ENCODE peak calls at places on chromosomes 13 and 19, in nine cellular contexts. E is suprapubic skin, U is body of pancreas, I is testis, V is ovary, T is breast epithelium, D is HCT116, F is stomach, Z is heart left ventricle. C is an unnamed sample.
A peak's percentile ranks its signal among the peaks of the same experiment; 100 is the strongest.

GRCh38 chr13:43005460-43006236 is 13.6 kb upstream of the EPSTI1 start:
- DNase-seq in E (no peak), U (no peak), I (no peak), V (no peak), T (no peak), D (no peak), F (no peak), Z (no peak), C (no peak)

GRCh38 chr13:30119476-30119875 is 187.9 kb downstream of the KATNAL1 start:
- DNase-seq in E (no peak), U (no peak), I (no peak), V (no peak), T (peak; percentile 50), D (no peak), F (no peak), Z (no peak), C (peak; percentile 62)

GRCh38 chr13:25762795-25763377 is 288.9 kb downstream of the SHISA2 start:
- DNase-seq in E (no peak), U (no peak), I (no peak), V (no peak), T (no peak), D (no peak), F (no peak), Z (no peak), C (no peak)

GRCh38 chr19:48501446-48501960 is 10.1 kb downstream of the LMTK3 start:
- DNase-seq in E (no peak), U (peak; percentile 93), I (no peak), V (no peak), T (peak; percentile 92), D (no peak), F (peak; percentile 70), Z (no peak), C (no peak)

GRCh38 chr19:48975947-48976847 is 11.1 kb downstream of the FTL start:
- DNase-seq in E (no peak), U (no peak), I (peak; percentile 72), V (no peak), T (no peak), D (no peak), F (no peak), Z (no peak), C (no peak)

GRCh38 chr13:93375491-93375890 is 148.9 kb downstream of the GPC6 start:
- DNase-seq in E (no peak), U (no peak), I (no peak), V (no peak), T (no peak), D (no peak), F (no peak), Z (no peak), C (no peak)

GRCh38 chr13:30895773-30896172 is 10.3 kb upstream of the MEDAG start:
- DNase-seq in E (no peak), U (peak; percentile 45), I (peak; percentile 67), V (peak; percentile 45), T (peak; percentile 49), D (no peak), F (no peak), Z (peak; percentile 64), C (peak; percentile 76)

GRCh38 chr19:29519146-29519545 is 6.6 kb upstream of the VSTM2B start:
- DNase-seq in E (no peak), U (no peak), I (no peak), V (no peak), T (no peak), D (no peak), F (no peak), Z (no peak), C (no peak)

GRCh38 chr19:20359933-20360720 is 193.1 kb downstream of the ZNF486 start:
- DNase-seq in E (no peak), U (peak; percentile 28), I (peak; percentile 30), V (no peak), T (no peak), D (no peak), F (no peak), Z (no peak), C (no peak)

GRCh38 chr19:29793116-29793727 is 18.6 kb upstream of the CCNE1 start:
- DNase-seq in E (no peak), U (no peak), I (no peak), V (no peak), T (no peak), D (no peak), F (no peak), Z (no peak), C (no peak)

GRCh38 chr19:44856438-44857083 is 10.5 kb downstream of the NECTIN2 start:
- DNase-seq in E (no peak), U (peak; percentile 60), I (no peak), V (no peak), T (no peak), D (no peak), F (peak; percentile 56), Z (no peak), C (no peak)

GRCh38 chr13:26914624-26915023 is 154.0 kb upstream of the GPR12 start:
- DNase-seq in E (peak; percentile 37), U (no peak), I (no peak), V (no peak), T (no peak), D (peak; percentile 6), F (no peak), Z (no peak), C (no peak)

GRCh38 chr13:113351514-113352026 is 12.4 kb downstream of the GRTP1 start:
- DNase-seq in E (no peak), U (no peak), I (peak; percentile 96), V (peak; percentile 92), T (no peak), D (no peak), F (no peak), Z (no peak), C (peak; percentile 52)

GRCh38 chr13:51906581-51906980 is 44.8 kb downstream of the CCDC70 start:
- DNase-seq in E (peak; percentile 55), U (peak; percentile 56), I (no peak), V (no peak), T (no peak), D (no peak), F (peak; percentile 74), Z (peak; percentile 52), C (no peak)

GRCh38 chr13:49810825-49811526 is 18.5 kb upstream of the KPNA3 start:
- DNase-seq in E (no peak), U (no peak), I (peak; percentile 27), V (peak; percentile 17), T (no peak), D (no peak), F (no peak), Z (no peak), C (no peak)

GRCh38 chr19:54521022-54521859 is 18.6 kb downstream of the LAIR2 start:
- DNase-seq in E (no peak), U (no peak), I (no peak), V (no peak), T (no peak), D (no peak), F (no peak), Z (no peak), C (no peak)

GRCh38 chr19:32642771-32643170 is 32.2 kb downstream of the ANKRD27 start:
- DNase-seq in E (no peak), U (no peak), I (no peak), V (no peak), T (no peak), D (no peak), F (no peak), Z (no peak), C (no peak)

GRCh38 chr19:32976223-32976805 is 4.3 kb downstream of the FAAP24 start:
- DNase-seq in E (peak; percentile 84), U (peak; percentile 71), I (peak; percentile 86), V (peak; percentile 60), T (peak; percentile 32), D (peak; percentile 47), F (peak; percentile 85), Z (peak; percentile 68), C (peak; percentile 49)

GRCh38 chr19:19776206-19777008 is 43.5 kb upstream of the ZNF14 start:
- DNase-seq in E (peak; percentile 98), U (peak; percentile 98), I (peak; percentile 99), V (peak; percentile 94), T (peak; percentile 99), D (peak; percentile 98), F (peak; percentile 98), Z (peak; percentile 99), C (peak; percentile 96)

GRCh38 chr13:36857273-36857672 is 38.3 kb downstream of the RFXAP start:
- DNase-seq in E (no peak), U (no peak), I (no peak), V (no peak), T (no peak), D (no peak), F (no peak), Z (no peak), C (no peak)

DNA sequence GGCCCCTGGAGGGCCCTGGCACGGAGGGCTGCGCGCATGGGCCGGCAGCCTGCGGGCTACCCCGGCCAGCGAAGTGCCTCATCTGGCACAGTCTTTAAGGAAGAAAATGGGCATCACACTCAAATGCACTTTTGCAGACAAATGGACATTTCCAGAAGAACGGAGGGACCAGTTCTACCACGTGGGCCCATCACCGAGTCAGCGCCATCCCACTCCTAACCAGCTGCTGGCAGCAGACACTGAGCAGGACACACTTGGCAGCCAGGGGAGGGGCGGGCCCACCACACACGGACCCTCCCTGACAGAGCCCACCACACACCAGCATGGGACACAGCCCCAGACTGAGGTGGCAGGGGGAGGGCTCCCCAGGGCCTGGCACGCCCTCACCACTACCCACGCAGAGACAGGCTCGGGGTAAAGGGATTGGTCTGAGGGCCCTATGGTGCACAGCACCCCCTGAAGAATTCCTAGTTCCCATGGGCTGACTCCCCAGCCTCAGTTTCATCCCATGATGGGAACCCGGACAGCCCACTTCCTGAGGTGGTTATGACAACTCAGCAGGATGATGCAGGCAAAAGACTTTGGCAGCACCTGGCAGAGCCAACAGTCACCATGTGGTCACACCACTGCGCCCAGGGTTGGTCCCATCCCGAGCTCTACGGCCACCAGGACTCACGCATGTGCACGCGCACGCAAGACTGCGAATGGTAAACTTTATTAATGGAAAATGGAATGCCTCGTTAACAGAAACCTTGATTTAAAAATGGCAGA is 18.7 kb upstream of the TINCR start:
- DNase-seq in E (no peak), U (no peak), I (no peak), V (no peak), T (no peak), D (no peak), F (no peak), Z (no peak), C (no peak)
- TF ChIP-seq POLR2A in E (no peak), U (no peak), I (no peak), V (no peak), T (no peak), D (no peak), F (no peak), Z (no peak), C (no peak)

GRCh38 chr19:40251244-40251643 is 24.8 kb upstream of the CCNP start:
- DNase-seq in E (no peak), U (no peak), I (no peak), V (no peak), T (no peak), D (no peak), F (no peak), Z (no peak), C (no peak)
- H3K36me3 ChIP-seq in E (peaks cover 41% of the 10 kb centered on the region), U (peaks cover 8% of the 10 kb centered on the region), I (no peaks in the 10 kb centered on the region), V (no peaks in the 10 kb centered on the region), T (no peaks in the 10 kb centered on the region), D (peaks cover 20% of the 10 kb centered on the region), F (peaks cover 30% of the 10 kb centered on the region), Z (peaks cover 50% of the 10 kb centered on the region), C (no peaks in the 10 kb centered on the region)

GRCh38 chr19:41364546-41365391 is 820 bp upstream of the B9D2 start:
- DNase-seq in E (no peak), U (no peak), I (peak; percentile 51), V (no peak), T (no peak), D (no peak), F (no peak), Z (no peak), C (no peak)
- H3K4me3 ChIP-seq in E (peak overlapping the region; percentile 76), U (peak overlapping the region; percentile 47), I (peak overlapping the region; percentile 65), V (peak overlapping the region; percentile 79), T (peak overlapping the region; percentile 85), D (peak overlapping the region; percentile 70), F (peak overlapping the region; percentile 62), Z (peak overlapping the region; percentile 73), C (peak overlapping the region; percentile 74)

GRCh38 chr19:1394252-1395193 is 6.8 kb downstream of the GAMT start:
- DNase-seq in E (no peak), U (peak; percentile 97), I (no peak), V (no peak), T (no peak), D (no peak), F (peak; percentile 57), Z (peak; percentile 29), C (no peak)
- TF ChIP-seq POLR2A in E (no peak), U (peak; percentile 20), I (no peak), V (no peak), T (no peak), D (no peak), F (no peak), Z (no peak), C (no peak)

C was measured in uterus.